ENCODE peak calls at places on chromosomes 12 and 14, in eight cellular contexts. N is IMR-90, U is transverse colon, X is suprapubic skin, K is tibial nerve, D is stomach, T is ovary, G is sigmoid colon. I is an unnamed sample. For H3K4me1, the result is how much of the 10 kb centered on the place peaks cover.

GRCh38 chr12:22415342-22416309 is 81.1 kb upstream of the ST8SIA1 start:
- DNase-seq in N (no peak), U (no peak), X (no peak), K (no peak), D (peak), T (no peak), G (no peak), I (no peak)

GRCh38 chr14:99603471-99603933 is 505 bp downstream of the CCDC85C start:
- DNase-seq in N (peak), U (peak), X (no peak), K (no peak), D (no peak), T (peak), G (no peak), I (peak)

GRCh38 chr12:50088577-50089335 is 3.6 kb downstream of the SMARCD1 start:
- DNase-seq in N (peak), U (peak), X (no peak), K (no peak), D (peak), T (no peak), G (no peak), I (peak)

GRCh38 chr14:36773558-36773957 is 111.9 kb downstream of the PAX9 start:
- DNase-seq in N (peak), U (no peak), X (no peak), K (no peak), D (no peak), T (no peak), G (no peak), I (no peak)

GRCh38 chr14:68262567-68262966 is 443.0 kb downstream of the RAD51B start:
- DNase-seq in N (no peak), U (no peak), X (no peak), K (no peak), D (no peak), T (no peak), G (no peak), I (no peak)

GRCh38 chr12:40225984-40226602 is 1.3 kb downstream of the LRRK2 start:
- DNase-seq in N (no peak), U (no peak), X (no peak), K (no peak), D (no peak), T (no peak), G (no peak), I (no peak)

GRCh38 chr12:87216436-87216835 is 812.8 kb downstream of the C12orf50 start:
- DNase-seq in N (peak), U (no peak), X (no peak), K (no peak), D (no peak), T (no peak), G (no peak), I (no peak)

GRCh38 chr12:24743891-24744793 is 204.8 kb downstream of the BCAT1 start:
- DNase-seq in N (no peak), U (no peak), X (no peak), K (no peak), D (no peak), T (no peak), G (no peak), I (no peak)

GRCh38 chr12:51326762-51327439 is 2.9 kb upstream of the BIN2 start:
- DNase-seq in N (peak), U (no peak), X (no peak), K (no peak), D (no peak), T (no peak), G (no peak), I (peak)

GRCh38 chr12:645563-646071 is 17.6 kb downstream of the NINJ2 start:
- DNase-seq in N (peak), U (no peak), X (no peak), K (no peak), D (peak), T (peak), G (peak), I (peak)

GRCh38 chr12:87196329-87196728 is 832.9 kb downstream of the C12orf50 start:
- DNase-seq in N (peak), U (no peak), X (no peak), K (no peak), D (no peak), T (no peak), G (no peak), I (no peak)

GRCh38 chr12:29309320-29309902 is 71.6 kb downstream of the ERGIC2 start:
- DNase-seq in N (peak), U (no peak), X (no peak), K (no peak), D (no peak), T (no peak), G (no peak), I (no peak)

GRCh38 chr12:6426882-6427671 is 17.7 kb upstream of the CD27 start:
- DNase-seq in N (no peak), U (peak), X (no peak), K (no peak), D (peak), T (no peak), G (no peak), I (peak)

GRCh38 chr12:66493841-66494240 is 185.0 kb downstream of the GRIP1 start:
- DNase-seq in N (no peak), U (no peak), X (no peak), K (no peak), D (no peak), T (no peak), G (no peak), I (no peak)

GRCh38 chr14:77955816-77956796 is 156.2 kb downstream of the ADCK1 start:
- DNase-seq in N (no peak), U (no peak), X (no peak), K (no peak), D (no peak), T (no peak), G (no peak), I (no peak)

GRCh38 chr12:102475355-102475754 is 5.0 kb downstream of the IGF1 start:
- DNase-seq in N (no peak), U (no peak), X (no peak), K (no peak), D (no peak), T (no peak), G (no peak), I (no peak)

GRCh38 chr14:75811136-75811839 is 150.2 kb downstream of the TTLL5 start:
- DNase-seq in N (no peak), U (no peak), X (no peak), K (no peak), D (no peak), T (no peak), G (no peak), I (no peak)

GRCh38 chr12:9940370-9940769 is 8.2 kb upstream of the CLEC2A start:
- DNase-seq in N (peak), U (no peak), X (no peak), K (no peak), D (no peak), T (no peak), G (no peak), I (no peak)

GRCh38 chr14:100567877-100568163 is 19.4 kb downstream of the BEGAIN start:
- DNase-seq in N (no peak), U (no peak), X (no peak), K (no peak), D (no peak), T (no peak), G (no peak), I (no peak)

GRCh38 chr12:52791271-52792184 is 4.4 kb downstream of the KRT3 start:
- DNase-seq in N (no peak), U (no peak), X (no peak), K (no peak), D (no peak), T (no peak), G (no peak), I (no peak)

GRCh38 chr12:76804435-76804976 is 40.6 kb downstream of the ZDHHC17 start:
- DNase-seq in N (no peak), U (peak), X (no peak), K (no peak), D (no peak), T (no peak), G (no peak), I (no peak)

GRCh38 chr12:26818201-26818600 is 14.8 kb downstream of the ITPR2 start:
- DNase-seq in N (no peak), U (no peak), X (no peak), K (no peak), D (no peak), T (no peak), G (no peak), I (no peak)

GRCh38 chr12:79737875-79738718 is 47.3 kb upstream of the PAWR start:
- DNase-seq in N (peak), U (peak), X (no peak), K (no peak), D (peak), T (peak), G (no peak), I (no peak)

GRCh38 chr12:93137656-93138612 is 208.8 kb upstream of the EEA1 start:
- DNase-seq in N (peak), U (no peak), X (no peak), K (no peak), D (no peak), T (no peak), G (no peak), I (no peak)

GRCh38 chr12:13371797-13372196 is 175.3 kb downstream of the EMP1 start:
- DNase-seq in N (no peak), U (no peak), X (no peak), K (no peak), D (no peak), T (no peak), G (no peak), I (no peak)

DNA sequence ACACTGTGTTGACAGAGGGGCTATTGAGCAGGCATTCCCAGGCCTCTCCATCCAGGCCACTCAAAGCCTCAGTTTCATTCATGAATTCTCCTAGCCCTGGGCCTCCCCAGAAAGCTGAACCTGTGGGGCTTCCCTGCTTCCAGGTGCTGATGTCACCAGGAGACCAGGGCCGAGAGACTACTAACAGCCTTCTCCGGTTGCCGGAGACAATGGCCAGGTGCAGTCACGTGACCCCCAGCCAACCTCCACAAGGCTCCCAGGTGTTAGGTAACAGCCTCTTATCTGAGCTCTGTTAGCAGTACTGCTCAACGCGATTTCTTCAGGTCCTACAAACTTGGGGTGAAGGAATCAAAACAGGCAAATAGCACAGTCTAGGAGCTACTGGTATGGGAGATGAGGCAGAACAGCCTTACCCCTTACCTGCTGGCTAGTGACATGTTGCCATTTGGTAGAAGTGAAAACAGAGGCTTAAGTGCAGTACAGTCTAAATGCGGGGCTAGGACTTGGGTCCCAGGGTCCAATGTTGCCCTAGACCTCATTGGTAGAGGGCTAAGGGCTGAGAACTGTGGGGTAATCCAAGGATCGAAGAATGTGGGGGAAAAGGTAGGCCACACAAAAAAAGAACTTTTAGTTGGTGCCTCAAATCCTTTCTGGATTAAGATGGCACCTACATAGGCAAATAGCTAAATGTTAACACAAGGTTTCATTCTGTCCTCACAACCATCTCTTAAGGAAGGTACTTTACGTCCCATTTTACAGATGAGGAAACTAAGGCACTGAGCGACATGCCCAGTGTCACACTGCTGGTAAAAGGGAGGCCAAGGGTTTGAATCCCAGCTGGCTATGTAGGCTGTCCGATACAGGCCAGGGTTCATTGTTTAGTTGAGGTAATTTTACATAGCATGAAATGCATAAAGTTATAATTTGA is 3.8 kb downstream of the CCDC88C start:
- DNase-seq in N (no peak), U (peak), X (no peak), K (no peak), D (peak), T (no peak), G (no peak), I (peak)
- H3K4me1 ChIP-seq in N (under half), U (under half), X (under half), K (under half), D (half or more), T (under half), G (under half), I (under half)

GRCh38 chr14:104194016-104194415 is 55.6 kb downstream of the KIF26A start:
- DNase-seq in N (no peak), U (no peak), X (no peak), K (no peak), D (no peak), T (no peak), G (no peak), I (no peak)

GRCh38 chr14:104195854-104196253 is 57.5 kb downstream of the KIF26A start:
- DNase-seq in N (no peak), U (no peak), X (no peak), K (no peak), D (no peak), T (no peak), G (no peak), I (no peak)

GRCh38 chr14:104196461-104197180 is 58.2 kb downstream of the KIF26A start:
- DNase-seq in N (no peak), U (no peak), X (no peak), K (no peak), D (no peak), T (no peak), G (no peak), I (peak)

GRCh38 chr14:104194716-104195115 is 56.3 kb downstream of the KIF26A start:
- DNase-seq in N (no peak), U (no peak), X (no peak), K (no peak), D (no peak), T (no peak), G (no peak), I (no peak)

DNA sequence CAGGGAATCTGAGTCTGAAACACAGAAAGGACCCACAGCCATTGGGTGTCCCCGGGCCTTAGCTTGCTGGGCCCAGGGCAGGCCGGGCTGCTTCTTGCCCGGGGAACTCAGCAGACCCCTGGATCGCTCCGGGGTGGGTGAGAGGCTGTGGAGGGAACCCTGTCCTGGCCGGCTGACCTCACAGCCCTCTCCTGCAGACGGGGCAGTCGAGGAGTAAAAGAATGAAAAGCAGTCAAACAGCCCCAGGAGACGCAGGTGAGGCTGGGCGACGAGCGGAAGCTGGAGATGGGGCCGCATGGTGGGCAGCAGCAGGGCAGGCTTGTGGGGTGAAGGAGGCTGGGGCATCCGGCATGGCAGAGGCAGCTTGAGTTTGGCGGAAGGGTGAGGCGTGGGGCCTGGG is 57.0 kb downstream of the KIF26A start:
- DNase-seq in N (no peak), U (no peak), X (no peak), K (no peak), D (no peak), T (no peak), G (no peak), I (no peak)
- H3K27ac ChIP-seq in N (no peak), U (no peak), X (no peak), K (no peak), D (no peak), T (no peak), G (no peak), I (no peak)

DNA sequence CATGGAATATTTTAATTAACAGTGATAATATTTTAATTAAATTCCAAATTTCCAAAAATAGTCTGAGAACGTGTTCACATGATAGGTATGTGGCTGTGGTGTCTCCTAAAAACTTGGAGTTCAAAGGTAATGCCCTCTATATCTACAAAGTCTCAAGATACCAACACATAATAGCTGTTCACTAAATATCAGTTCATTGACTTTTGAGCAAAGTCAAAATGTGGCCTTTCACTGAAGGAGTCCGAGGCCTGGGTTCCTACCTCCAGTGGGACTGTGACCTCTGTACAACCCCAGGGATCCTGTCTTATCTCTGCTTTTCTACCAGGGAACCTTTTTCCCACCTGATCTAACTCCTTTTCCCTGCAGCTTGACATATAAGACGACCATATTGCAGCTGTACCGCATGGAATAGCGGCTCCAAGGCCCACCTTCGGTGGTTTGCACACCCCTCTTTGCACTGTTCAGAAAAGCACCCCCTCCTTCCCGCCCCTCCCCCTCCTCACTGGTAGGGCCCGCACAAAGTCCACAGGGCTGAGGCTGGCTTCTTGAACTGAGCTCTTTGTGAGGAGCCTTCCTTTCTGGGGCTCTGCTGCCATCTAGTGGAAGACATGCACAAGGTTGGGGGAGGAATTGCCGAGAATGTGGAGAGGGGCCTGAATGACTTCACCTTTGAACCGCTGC is 3.1 kb downstream of the CCND2 start:
- DNase-seq in N (peak), U (peak), X (peak), K (peak), D (peak), T (peak), G (peak), I (peak)
- TF ChIP-seq POLR2A in N (no peak), U (no peak), X (no peak), K (no peak), D (no peak), T (no peak), G (no peak), I (no peak)

DNA sequence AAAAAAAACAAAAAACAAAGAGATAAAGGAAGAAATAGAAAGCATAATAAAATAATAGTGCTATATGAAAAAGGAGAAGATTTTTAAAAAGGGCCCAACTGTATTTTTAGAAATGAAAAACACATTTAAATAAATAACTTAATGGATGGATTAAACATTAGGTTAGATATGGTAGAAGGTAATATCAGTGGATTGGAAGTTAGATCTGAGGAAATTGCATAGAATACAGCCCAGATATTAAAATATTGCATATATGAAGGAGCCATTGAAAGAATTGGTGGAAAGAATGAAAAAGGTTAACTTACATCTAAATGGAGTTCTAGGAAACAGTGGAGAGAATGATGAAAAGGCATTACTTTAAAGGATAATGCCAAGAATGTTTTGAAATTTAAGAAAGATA is 27.8 kb downstream of the CACNA1C start:
- DNase-seq in N (no peak), U (no peak), X (no peak), K (no peak), D (no peak), T (no peak), G (no peak), I (no peak)
- H3K4me1 ChIP-seq in N (under half), U (under half), X (under half), K (under half), D (under half), T (under half), G (half or more), I (under half)

GRCh38 chr14:80959448-80960006 is 4.1 kb downstream of the TSHR start:
- DNase-seq in N (no peak), U (peak), X (no peak), K (no peak), D (no peak), T (no peak), G (no peak), I (peak)
- H3K27ac ChIP-seq in N (no peak), U (peak), X (no peak), K (no peak), D (no peak), T (no peak), G (no peak), I (no peak)

GRCh38 chr14:66662374-66662773 is 154.4 kb downstream of the GPHN start:
- DNase-seq in N (no peak), U (no peak), X (no peak), K (no peak), D (no peak), T (no peak), G (no peak), I (no peak)
- TF ChIP-seq POLR2A in N (no peak), U (no peak), X (no peak), K (no peak), D (no peak), T (no peak), G (no peak), I (no peak)

GRCh38 chr14:38910092-38910491 is 192.9 kb downstream of the SEC23A start:
- DNase-seq in N (no peak), U (no peak), X (no peak), K (no peak), D (no peak), T (no peak), G (no peak), I (no peak)
- H3K4me1 ChIP-seq in N (under half), U (under half), X (under half), K (under half), D (under half), T (under half), G (under half), I (under half)

I was measured in Peyer's patch.